ENCODE peak calls at places on chromosomes 1 and 21, in four cellular contexts. G is epithelial cell of esophagus, T is psoas muscle, L is ovary. Q is an unnamed sample.

GRCh38 chr1:84406209-84406917 is 8.1 kb downstream of the DNASE2B start:
- DNase-seq in G (peak), T (no peak), L (no peak), Q (no peak)

GRCh38 chr1:51464828-51465227 is 54.2 kb downstream of the EPS15 start:
- DNase-seq in G (no peak), T (no peak), L (no peak), Q (no peak)

GRCh38 chr1:232718928-232719927 is 86.0 kb upstream of the MAP10 start:
- DNase-seq in G (peak), T (no peak), L (no peak), Q (no peak)

GRCh38 chr1:239348635-239349353 is 37.6 kb upstream of the CHRM3 start:
- DNase-seq in G (no peak), T (no peak), L (no peak), Q (no peak)

GRCh38 chr1:64892576-64893573 is 73.5 kb downstream of the JAK1 start:
- DNase-seq in G (no peak), T (no peak), L (no peak), Q (peak)

GRCh38 chr1:38641661-38642060 is 217.9 kb downstream of the RRAGC start:
- DNase-seq in G (no peak), T (no peak), L (no peak), Q (no peak)

GRCh38 chr1:79929356-79929755 is 922.8 kb upstream of the ADGRL4 start:
- DNase-seq in G (peak), T (no peak), L (no peak), Q (no peak)

GRCh38 chr1:104387716-104388508 is 638.2 kb downstream of the AMY1C start:
- DNase-seq in G (no peak), T (no peak), L (no peak), Q (no peak)

GRCh38 chr1:39269349-39269748 is 64.9 kb downstream of the MACF1 start:
- DNase-seq in G (no peak), T (no peak), L (no peak), Q (no peak)

GRCh38 chr1:185155600-185156320 is 993 bp downstream of the TRMT1L start:
- DNase-seq in G (peak), T (no peak), L (no peak), Q (no peak)

GRCh38 chr1:231625975-231626534 is 535 bp upstream of the DISC1 start:
- DNase-seq in G (no peak), T (no peak), L (no peak), Q (no peak)

GRCh38 chr1:209823143-209824041 is 4.4 kb upstream of the UTP25 start:
- DNase-seq in G (peak), T (no peak), L (no peak), Q (no peak)

GRCh38 chr1:36842448-36842847 is 191.9 kb downstream of the GRIK3 start:
- DNase-seq in G (no peak), T (no peak), L (no peak), Q (no peak)

GRCh38 chr1:33094971-33095604 is 14.1 kb downstream of the AZIN2 start:
- DNase-seq in G (peak), T (no peak), L (no peak), Q (peak)

GRCh38 chr1:17551755-17552234 is 12.3 kb downstream of the ARHGEF10L start:
- DNase-seq in G (peak), T (no peak), L (no peak), Q (no peak)

GRCh38 chr1:95340056-95340455 is 106.0 kb downstream of the RWDD3 start:
- DNase-seq in G (no peak), T (no peak), L (no peak), Q (no peak)

GRCh38 chr1:65209005-65209885 is 61.2 kb downstream of the AK4 start:
- DNase-seq in G (peak), T (no peak), L (no peak), Q (no peak)

GRCh38 chr1:153985341-153985912 is 712 bp downstream of the RAB13 start:
- DNase-seq in G (no peak), T (peak), L (peak), Q (peak)

GRCh38 chr21:35045539-35046222 is 3.4 kb downstream of the RUNX1 start:
- DNase-seq in G (no peak), T (no peak), L (no peak), Q (no peak)

GRCh38 chr1:119582801-119583200 is 65.3 kb downstream of the ZNF697 start:
- DNase-seq in G (peak), T (peak), L (peak), Q (peak)

GRCh38 chr1:78549366-78549765 is 58.6 kb downstream of the PTGFR start:
- DNase-seq in G (no peak), T (no peak), L (no peak), Q (no peak)

DNA sequence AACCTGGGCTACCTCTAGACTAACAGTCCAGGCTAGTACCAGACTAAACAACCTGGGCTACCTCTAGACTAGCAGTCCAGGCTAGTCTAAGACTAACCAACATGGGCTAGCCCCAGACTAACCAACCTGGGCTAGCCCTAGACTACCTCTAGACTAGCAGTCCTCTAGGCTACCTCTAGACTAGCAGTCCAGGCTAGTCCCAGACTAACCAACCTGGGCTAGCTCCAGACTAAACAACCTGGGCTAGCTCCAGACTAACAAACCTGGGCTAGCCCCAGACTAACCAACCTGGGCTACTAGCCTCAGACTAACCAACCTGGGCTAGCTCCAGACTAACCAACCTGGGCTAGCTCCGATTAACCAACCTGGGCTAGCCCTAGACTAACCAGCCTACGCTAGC is 2.0 kb downstream of the TFF2 start:
- DNase-seq in G (no peak), T (no peak), L (no peak), Q (no peak)
- H3K4me3 ChIP-seq in G (no peak), T (no peak), L (no peak), Q (no peak)

DNA sequence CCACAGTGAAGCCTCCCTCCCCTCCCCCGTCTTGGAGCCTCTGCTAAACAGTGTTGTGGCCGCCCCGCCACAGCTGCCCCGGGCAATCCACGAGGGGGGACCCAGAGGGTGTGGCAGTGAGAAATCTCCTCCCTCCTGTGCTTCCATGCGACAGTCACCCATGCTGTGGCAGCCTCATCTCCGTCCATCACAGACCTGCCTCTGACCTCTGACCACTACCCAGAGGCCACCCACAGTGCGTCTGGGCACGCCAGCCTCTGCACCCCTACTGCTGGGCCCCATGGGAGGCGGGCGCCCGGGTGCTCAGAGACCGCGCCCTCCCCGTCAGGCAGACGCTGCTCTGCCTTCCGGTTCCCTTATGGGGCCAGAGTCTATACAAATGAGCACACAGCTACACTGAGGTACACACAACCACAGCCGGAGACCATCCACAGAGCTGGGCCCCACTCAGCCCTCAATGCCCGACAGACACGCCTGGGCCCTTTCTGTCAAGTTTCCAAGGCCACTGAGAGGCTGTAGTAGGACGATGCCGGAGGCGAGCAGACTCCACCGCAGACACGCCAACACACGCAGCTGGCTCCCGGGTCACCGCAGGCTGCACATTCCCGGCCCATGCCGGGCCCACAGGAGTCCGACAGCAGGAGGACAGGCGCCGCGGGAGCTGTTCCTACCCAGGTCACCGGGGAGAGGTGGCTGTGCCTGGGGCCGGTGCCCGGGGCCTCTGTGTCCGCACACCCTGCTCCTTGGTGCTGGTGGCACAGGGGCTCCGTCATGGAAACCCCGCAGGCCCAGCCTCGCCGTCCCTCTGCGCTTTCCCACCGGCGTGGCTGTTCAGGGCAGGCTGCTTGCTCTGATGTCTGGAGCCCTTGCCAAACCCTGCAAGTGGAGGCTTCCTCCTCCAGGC is 23.9 kb upstream of the TMEM52 start:
- DNase-seq in G (no peak), T (no peak), L (no peak), Q (no peak)
- H3K4me3 ChIP-seq in G (no peak), T (no peak), L (no peak), Q (no peak)

DNA sequence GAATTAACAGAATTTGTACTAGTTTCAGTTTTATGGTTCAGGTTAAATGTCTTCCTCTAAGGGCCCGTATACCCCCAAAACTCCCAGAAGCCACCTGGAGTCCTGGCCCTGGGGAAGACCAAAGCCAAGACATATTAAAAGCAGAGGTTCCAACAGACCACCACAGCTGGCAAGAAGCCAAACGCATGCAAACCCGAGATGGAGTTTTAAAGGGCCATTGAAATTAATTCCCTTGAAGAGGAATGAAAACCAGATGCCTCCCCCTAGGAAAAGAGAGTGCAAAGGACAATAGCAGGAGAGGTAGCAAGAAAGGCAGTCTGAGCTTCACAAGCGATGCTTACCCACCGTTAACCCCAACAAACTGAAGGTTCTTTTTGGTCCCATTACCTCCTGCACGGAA is 48.1 kb downstream of the KANK4 start:
- DNase-seq in G (no peak), T (no peak), L (no peak), Q (no peak)
- H3K4me3 ChIP-seq in G (no peak), T (no peak), L (no peak), Q (no peak)

GRCh38 chr1:156858555-156858956 is 361 bp downstream of the INSRR start:
- DNase-seq in G (no peak), T (no peak), L (no peak), Q (no peak)

GRCh38 chr1:156858959-156859522 is at the start of gene INSRR:
- DNase-seq in G (no peak), T (no peak), L (no peak), Q (no peak)

GRCh38 chr1:156859523-156860112 is 701 bp upstream of the INSRR start:
- DNase-seq in G (peak), T (no peak), L (no peak), Q (no peak)

GRCh38 chr1:156860639-156861423 is at the start of gene NTRK1:
- DNase-seq in G (peak), T (peak), L (peak), Q (no peak)

DNA sequence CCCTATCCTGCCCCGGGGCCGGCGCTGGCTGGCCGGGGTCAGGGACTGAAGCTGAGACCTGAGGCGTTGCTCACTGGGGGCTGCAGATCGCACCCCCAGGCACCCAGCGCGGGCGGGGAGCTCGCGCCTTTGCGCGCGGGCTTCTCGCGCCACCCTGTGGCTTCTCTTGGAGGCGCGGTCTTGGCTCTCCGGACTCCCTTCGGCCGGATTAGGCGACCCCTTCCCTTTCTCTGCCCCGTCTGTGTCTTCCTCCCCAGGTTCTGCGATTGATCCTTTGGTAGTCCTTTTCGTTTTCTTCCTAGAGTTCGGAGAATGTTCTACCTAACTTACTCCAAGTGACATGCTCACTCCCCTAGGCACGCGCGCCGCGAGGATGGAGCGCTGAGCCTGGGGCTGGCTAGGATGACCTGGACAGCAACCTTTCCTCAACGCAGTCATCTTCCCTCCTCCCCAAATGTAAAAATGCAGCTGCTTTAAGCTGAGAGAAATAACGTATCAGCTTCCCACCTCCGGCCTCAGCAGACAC is 489 bp upstream of the NTRK1 start:
- DNase-seq in G (peak), T (peak), L (peak), Q (no peak)
- H3K4me3 ChIP-seq in G (peak), T (peak), L (peak), Q (no peak)